ENCODE peak calls at places on chromosomes 1 and 21, in ten cellular contexts. K is kidney; Q is T-cell; E is heart left ventricle; Y is hypothalamus; D is NCI-H524; G is right cardiac atrium; P is dorsolateral prefrontal cortex; S is activated CD4-positive, alpha-beta T cell treated with anti-CD3 and anti-CD28 coated beads, Interleukin-2, amount 10 ng/mL, durations not matched to agents 7 days and 5 days; M is GM10248. X is an unnamed sample.

GRCh38 chr1:33332357-33332789 is 11.5 kb upstream of the A3GALT2 start:
- DNase-seq in E (no peak), G (no peak), K (no peak), D (peak), S (no peak), Q (no peak), Y (no peak), M (no peak), P (no peak), X (no peak)

GRCh38 chr1:74467786-74468377 is 44.5 kb downstream of the LRRC53 start:
- DNase-seq in D (no peak), K (no peak), E (no peak), Q (no peak), G (no peak), M (no peak), P (no peak), Y (no peak), S (no peak), X (no peak)

GRCh38 chr21:32322103-32322502 is 23.4 kb downstream of the MRAP start:
- DNase-seq in P (no peak), E (no peak), S (no peak), Y (no peak), K (no peak), M (no peak), Q (no peak), G (no peak), D (no peak), X (no peak)

GRCh38 chr21:42030311-42030710 is 20.2 kb upstream of the ZBTB21 start:
- DNase-seq in Q (no peak), D (no peak), Y (no peak), E (no peak), K (no peak), P (no peak), G (no peak), M (no peak), S (no peak), X (peak)

GRCh38 chr1:44733365-44733764 is 2.4 kb upstream of the RNU5D-1 start:
- DNase-seq in P (no peak), G (no peak), D (no peak), Y (no peak), M (no peak), E (no peak), Q (no peak), K (no peak), S (no peak), X (no peak)

GRCh38 chr1:220905650-220906560 is 26.7 kb downstream of the HLX start:
- DNase-seq in P (no peak), Q (no peak), K (no peak), E (no peak), G (no peak), D (no peak), S (no peak), M (no peak), Y (no peak), X (no peak)

GRCh38 chr1:26994020-26994745 is 691 bp downstream of the TRNP1 start:
- DNase-seq in E (no peak), M (no peak), S (peak), Y (no peak), G (peak), Q (no peak), D (peak), K (no peak), P (no peak), X (no peak)

GRCh38 chr1:8191474-8191873 is 126.4 kb upstream of the SLC45A1 start:
- DNase-seq in D (no peak), E (no peak), Q (no peak), P (no peak), G (no peak), Y (no peak), K (no peak), S (no peak), M (no peak), X (peak)

GRCh38 chr1:226634611-226635246 is 86.2 kb downstream of the STUM start:
- DNase-seq in D (no peak), E (no peak), Y (no peak), S (no peak), P (no peak), M (no peak), Q (no peak), G (peak), K (peak), X (peak)

GRCh38 chr1:200179126-200179780 is 151.7 kb downstream of the NR5A2 start:
- DNase-seq in E (no peak), D (no peak), K (no peak), P (no peak), Q (no peak), M (no peak), S (no peak), G (no peak), Y (no peak), X (no peak)

GRCh38 chr1:216750031-216750627 is 26.9 kb upstream of the ESRRG start:
- DNase-seq in G (no peak), Y (peak), M (no peak), S (no peak), K (no peak), E (peak), P (peak), Q (no peak), D (peak), X (no peak)

GRCh38 chr1:29860681-29861080 is 624.4 kb downstream of the PTPRU start:
- DNase-seq in E (no peak), P (no peak), Y (no peak), D (no peak), G (no peak), S (no peak), M (no peak), Q (no peak), K (no peak), X (no peak)

GRCh38 chr21:17848228-17848627 is 29.1 kb upstream of the C21orf91 start:
- DNase-seq in D (no peak), E (no peak), S (no peak), P (peak), M (peak), Y (peak), K (no peak), Q (no peak), G (no peak), X (peak)

GRCh38 chr1:216847385-216848036 is 124.3 kb upstream of the ESRRG start:
- DNase-seq in S (no peak), G (no peak), P (no peak), K (no peak), M (no peak), Q (no peak), D (no peak), E (no peak), Y (no peak), X (no peak)